ENCODE peak calls at places on chromosome 21, in four cellular contexts. R is HL-60, V is K562, E is GM12878. A is an unnamed sample.

GRCh38 chr21:46083271-46084040 is 14.5 kb upstream of the COL6A2 start:
- DNase-seq in V (peak), R (no peak), E (no peak), A (no peak)

GRCh38 chr21:21101911-21102310 is 103.7 kb downstream of the NCAM2 start:
- DNase-seq in R (peak), E (no peak), V (peak), A (no peak)

GRCh38 chr21:42925114-42925907 is at the start of gene ERVH48-1:
- DNase-seq in V (no peak), R (no peak), E (no peak), A (no peak)

GRCh38 chr21:42239973-42240372 is 21.0 kb downstream of the ABCG1 start:
- DNase-seq in R (no peak), V (no peak), E (no peak), A (no peak)

GRCh38 chr21:36480618-36481017 is 696 bp upstream of the CLDN14 start:
- DNase-seq in E (no peak), R (no peak), V (no peak), A (no peak)

GRCh38 chr21:35801388-35801787 is 258.9 kb downstream of the SETD4 start:
- DNase-seq in E (no peak), V (no peak), R (no peak), A (no peak)

GRCh38 chr21:9753943-9754342 is 767.4 kb upstream of the TPTE start:
- DNase-seq in E (no peak), R (no peak), V (no peak), A (no peak)

GRCh38 chr21:46423546-46424061 is 35.1 kb upstream of the DIP2A start:
- DNase-seq in V (no peak), E (no peak), R (peak), A (no peak)

GRCh38 chr21:36744560-36745231 is 45.8 kb downstream of the SIM2 start:
- DNase-seq in V (no peak), E (no peak), R (no peak), A (no peak)

GRCh38 chr21:34022557-34023335 is 50.6 kb upstream of the MRPS6 start:
- DNase-seq in R (peak), V (no peak), E (no peak), A (no peak)

GRCh38 chr21:22763442-22763841 is 1765.2 kb downstream of the NCAM2 start:
- DNase-seq in R (no peak), E (no peak), V (no peak), A (no peak)

GRCh38 chr21:46150073-46150472 is 5.3 kb downstream of the FTCD start:
- DNase-seq in V (no peak), R (no peak), E (no peak), A (no peak)

GRCh38 chr21:18318156-18318555 is 73.5 kb downstream of the CHODL start:
- DNase-seq in E (no peak), R (no peak), V (no peak), A (no peak)

GRCh38 chr21:34012640-34013039 is 60.7 kb upstream of the MRPS6 start:
- DNase-seq in E (no peak), V (no peak), R (no peak), A (no peak)

GRCh38 chr21:20260124-20260523 is 738.1 kb upstream of the NCAM2 start:
- DNase-seq in E (no peak), V (no peak), R (no peak), A (no peak)

GRCh38 chr21:30605968-30606367 is 5.1 kb downstream of the KRTAP22-1 start:
- DNase-seq in R (no peak), V (no peak), E (no peak), A (no peak)

GRCh38 chr21:36202721-36203602 is 46.3 kb downstream of the DOP1B start:
- DNase-seq in R (no peak), E (no peak), V (no peak), A (no peak)

GRCh38 chr21:25283720-25284119 is 323.6 kb downstream of the MRPL39 start:
- DNase-seq in V (no peak), R (no peak), E (no peak), A (no peak)

GRCh38 chr21:34834852-34835501 is 166.2 kb downstream of the CLIC6 start:
- DNase-seq in E (no peak), R (peak), V (no peak), A (no peak)

GRCh38 chr21:42841156-42841915 is 38.0 kb downstream of the WDR4 start:
- DNase-seq in V (peak), E (no peak), R (no peak), A (no peak)

GRCh38 chr21:40053007-40053406 is 185.8 kb downstream of the PCP4 start:
- DNase-seq in R (no peak), E (no peak), V (no peak), A (no peak)

GRCh38 chr21:27590271-27590670 is 623.4 kb upstream of the ADAMTS5 start:
- DNase-seq in R (peak), E (no peak), V (no peak), A (no peak)

GRCh38 chr21:46146856-46147255 is 8.5 kb downstream of the FTCD start:
- DNase-seq in R (no peak), E (no peak), V (no peak), A (no peak)

GRCh38 chr21:28783641-28784185 is 209.0 kb downstream of the LTN1 start:
- DNase-seq in R (no peak), E (no peak), V (no peak), A (no peak)
- TF ChIP-seq SPI1 in R (no peak), E (no peak), V (no peak), A (no peak)

GRCh38 chr21:45016491-45017375 is 57.6 kb upstream of the ADARB1 start:
- DNase-seq in V (no peak), E (no peak), R (no peak), A (no peak)
- TF ChIP-seq SPI1 in V (no peak), E (no peak), R (no peak), A (no peak)

GRCh38 chr21:16195476-16195875 is 465.7 kb downstream of the USP25 start:
- DNase-seq in E (no peak), V (no peak), R (peak), A (no peak)

GRCh38 chr21:16195896-16196443 is 466.2 kb downstream of the USP25 start:
- DNase-seq in R (no peak), E (no peak), V (no peak), A (no peak)

GRCh38 chr21:16193758-16194606 is 464.2 kb downstream of the USP25 start:
- DNase-seq in R (peak), E (no peak), V (no peak), A (no peak)

GRCh38 chr21:16196521-16197208 is 466.9 kb downstream of the USP25 start:
- DNase-seq in R (no peak), E (no peak), V (no peak), A (no peak)

DNA sequence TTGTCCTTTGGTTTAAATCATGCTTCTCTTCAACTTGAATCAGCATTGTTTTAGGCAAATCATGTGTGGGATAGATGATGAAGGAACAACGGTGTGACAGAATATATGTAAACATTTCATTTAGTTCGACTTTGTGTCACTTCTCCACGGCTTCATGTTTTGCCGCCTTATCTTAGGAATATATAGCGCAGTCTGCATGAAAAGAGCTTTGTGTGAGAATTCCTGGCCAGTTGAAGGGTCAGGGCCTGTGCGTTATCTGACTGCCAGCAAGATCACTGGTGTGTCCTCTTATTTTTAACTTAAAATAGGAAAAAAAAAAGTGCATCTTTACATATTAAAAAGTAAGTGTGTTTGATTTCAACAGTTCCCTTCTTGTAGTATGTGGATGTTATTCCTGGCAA is 465.1 kb downstream of the USP25 start:
- DNase-seq in E (no peak), R (no peak), V (no peak), A (no peak)
- TF ChIP-seq SPI1 in E (no peak), R (no peak), V (no peak), A (no peak)

DNA sequence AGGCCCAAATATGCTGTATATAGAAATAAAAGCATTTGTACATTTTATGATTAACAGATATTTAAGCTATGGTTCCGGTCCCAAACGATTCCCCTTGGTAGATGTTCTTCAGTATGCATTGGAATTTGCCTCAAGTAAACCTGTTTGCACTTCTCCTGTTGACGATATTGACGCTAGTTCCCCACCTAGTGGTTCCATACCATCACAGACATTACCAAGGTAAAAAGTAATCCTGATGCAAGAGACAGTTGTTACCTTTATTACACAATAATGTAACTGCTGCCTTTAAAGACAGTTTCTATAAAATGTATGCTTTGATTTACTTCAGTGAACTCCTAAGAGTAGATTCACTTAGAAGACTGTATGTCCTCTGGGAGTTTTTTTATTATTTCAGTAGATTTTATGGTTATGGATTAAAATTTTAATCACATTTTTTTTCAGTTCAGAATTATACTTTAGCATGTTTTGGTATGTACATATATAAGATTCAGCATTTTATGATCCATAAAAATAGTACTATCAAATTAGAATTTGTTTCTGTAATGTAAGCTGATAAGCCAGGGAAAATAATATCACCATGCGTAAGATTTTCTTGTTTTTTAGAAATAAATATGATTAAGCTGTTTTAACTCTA is 96.5 kb downstream of the USP25 start:
- DNase-seq in E (peak), R (peak), V (peak), A (no peak)
- TF ChIP-seq SPI1 in E (no peak), R (no peak), V (no peak), A (no peak)

DNA sequence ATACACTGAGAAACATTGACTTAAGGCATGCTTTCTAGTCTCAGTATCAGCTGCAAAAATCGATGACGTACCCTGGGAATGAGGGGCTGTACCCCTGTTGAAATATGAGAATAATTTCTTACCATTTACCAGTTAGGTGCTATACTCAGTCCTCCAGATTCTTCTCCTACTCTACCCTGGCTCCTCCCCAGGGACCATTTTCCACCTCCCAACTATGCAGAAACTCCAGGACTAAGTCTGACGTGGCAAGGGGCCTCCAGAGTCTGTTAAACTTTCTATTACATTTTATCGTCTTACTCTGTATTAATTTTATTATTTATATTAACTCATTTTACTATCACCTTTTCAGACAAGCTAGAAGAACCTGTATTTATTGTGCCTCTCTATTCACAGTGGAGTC is 124.3 kb downstream of the CYYR1 start:
- DNase-seq in V (no peak), R (no peak), E (no peak), A (no peak)
- TF ChIP-seq SPI1 in V (no peak), R (no peak), E (no peak), A (no peak)

DNA sequence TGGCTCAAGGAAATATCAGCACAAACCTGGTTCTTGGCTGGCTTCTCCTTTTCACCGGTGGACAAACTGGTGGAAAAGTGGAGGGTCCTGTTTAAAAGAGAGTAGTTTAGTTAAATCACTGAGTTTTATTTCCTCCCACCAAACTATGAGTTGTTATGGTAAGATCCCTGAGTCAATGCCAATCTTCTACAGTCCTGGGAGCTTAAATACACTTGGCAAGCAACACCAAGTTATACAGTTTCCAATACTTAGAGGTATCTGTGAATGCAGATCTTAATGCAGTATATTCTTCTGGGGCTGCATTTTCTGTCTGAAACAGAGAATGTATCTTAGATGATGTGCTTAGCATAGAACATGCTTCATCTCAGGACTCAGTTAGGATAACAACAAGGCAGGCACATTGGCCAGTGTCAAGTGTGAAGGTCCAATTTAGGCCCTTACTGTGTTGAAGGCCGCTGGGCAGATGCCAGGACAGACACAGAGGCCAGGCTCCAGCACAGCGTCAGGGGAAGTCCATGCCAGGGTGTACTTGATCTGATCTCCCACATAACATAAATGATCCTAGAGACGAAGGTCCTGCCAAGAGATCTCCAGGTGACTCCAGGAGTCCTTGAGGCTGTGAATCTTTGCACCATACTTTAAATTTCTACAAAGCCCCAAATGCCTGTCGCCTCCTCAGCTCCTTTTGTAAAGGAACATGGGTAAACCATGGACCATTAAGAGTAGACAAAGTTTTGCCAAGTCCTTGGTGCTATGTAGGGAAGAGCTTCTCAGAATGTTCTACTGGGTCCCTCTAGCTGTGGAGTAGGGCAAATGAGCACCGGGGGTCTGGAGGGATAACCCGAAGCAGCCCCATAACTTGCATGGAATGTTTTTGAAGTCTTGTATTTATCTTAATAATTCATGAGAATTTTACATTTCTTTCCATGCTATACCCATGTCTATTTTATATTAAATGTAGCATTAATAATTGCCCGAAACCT is 76.8 kb downstream of the KCNJ15 start:
- DNase-seq in R (no peak), E (no peak), V (no peak), A (no peak)
- TF ChIP-seq SPI1 in R (no peak), E (no peak), V (no peak), A (no peak)

DNA sequence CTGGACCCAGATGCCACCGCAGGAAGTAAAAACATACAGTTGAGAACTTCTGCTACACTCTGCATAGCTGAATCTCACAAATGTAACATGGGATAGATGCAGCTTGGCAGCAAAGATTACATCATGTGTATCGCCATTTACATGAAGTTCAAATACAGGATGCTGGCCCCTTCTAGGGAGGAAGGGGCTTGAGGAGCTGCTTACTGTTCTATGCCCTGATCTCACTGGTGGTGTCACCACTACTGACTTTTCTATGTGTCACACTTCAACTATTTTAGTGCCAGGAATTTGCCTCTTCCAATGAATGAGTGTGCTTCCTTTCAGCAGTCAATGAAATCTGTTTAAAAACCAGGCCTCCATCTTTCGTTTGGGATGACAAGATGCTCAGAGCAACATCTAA is 31.1 kb downstream of the MRAP start:
- DNase-seq in R (no peak), V (no peak), E (no peak), A (no peak)
- TF ChIP-seq SPI1 in R (no peak), V (no peak), E (no peak), A (no peak)

GRCh38 chr21:41133896-41134522 is 34.0 kb upstream of the BACE2 start:
- DNase-seq in V (peak), R (no peak), E (no peak), A (peak)
- TF ChIP-seq SPI1 in V (no peak), R (no peak), E (no peak), A (no peak)

A was measured in GM12891.